ENCODE peak calls at places on chromosome 3, in seven cellular contexts. One of them, this sample, is unnamed.

GRCh38 chr3:33035596-33035995 is 61.4 kb downstream of the GLB1 start:
- DNase-seq in endothelial cell of umbilical vein: peak; percentile 6
- DNase-seq in stomach: no peak
- DNase-seq in spleen: no peak
- DNase-seq in right lobe of liver: no peak
- DNase-seq in gastrocnemius medialis: no peak
- DNase-seq in ovary: no peak
- DNase-seq in this sample: no peak

GRCh38 chr3:163476179-163476578 is 1602.1 kb downstream of the SI start:
- DNase-seq in endothelial cell of umbilical vein: no peak
- DNase-seq in stomach: no peak
- DNase-seq in spleen: no peak
- DNase-seq in right lobe of liver: no peak
- DNase-seq in gastrocnemius medialis: no peak
- DNase-seq in ovary: no peak
- DNase-seq in this sample: no peak

GRCh38 chr3:129461022-129461421 is 21.0 kb downstream of the IFT122 start:
- DNase-seq in endothelial cell of umbilical vein: no peak
- DNase-seq in stomach: no peak
- DNase-seq in spleen: no peak
- DNase-seq in right lobe of liver: no peak
- DNase-seq in gastrocnemius medialis: no peak
- DNase-seq in ovary: no peak
- DNase-seq in this sample: no peak

GRCh38 chr3:59422312-59422711 is 372.5 kb upstream of the CFAP20DC start:
- DNase-seq in endothelial cell of umbilical vein: no peak
- DNase-seq in stomach: no peak
- DNase-seq in spleen: no peak
- DNase-seq in right lobe of liver: no peak
- DNase-seq in gastrocnemius medialis: no peak
- DNase-seq in ovary: no peak
- DNase-seq in this sample: no peak

GRCh38 chr3:73148653-73149052 is 87.2 kb downstream of the EBLN2 start:
- DNase-seq in endothelial cell of umbilical vein: no peak
- DNase-seq in stomach: no peak
- DNase-seq in spleen: no peak
- DNase-seq in right lobe of liver: no peak
- DNase-seq in gastrocnemius medialis: no peak
- DNase-seq in ovary: peak; percentile 23
- DNase-seq in this sample: no peak

GRCh38 chr3:157423337-157423736 is 13.3 kb upstream of the PTX3 start:
- DNase-seq in endothelial cell of umbilical vein: no peak
- DNase-seq in stomach: no peak
- DNase-seq in spleen: no peak
- DNase-seq in right lobe of liver: no peak
- DNase-seq in gastrocnemius medialis: no peak
- DNase-seq in ovary: no peak
- DNase-seq in this sample: no peak

GRCh38 chr3:158713094-158713499 is 19.2 kb downstream of the RARRES1 start:
- DNase-seq in endothelial cell of umbilical vein: peak; percentile 99
- DNase-seq in stomach: peak; percentile 78
- DNase-seq in spleen: no peak
- DNase-seq in right lobe of liver: no peak
- DNase-seq in gastrocnemius medialis: peak; percentile 32
- DNase-seq in ovary: peak; percentile 43
- DNase-seq in this sample: no peak

GRCh38 chr3:105821433-105821832 is 47.4 kb downstream of the CBLB start:
- DNase-seq in endothelial cell of umbilical vein: no peak
- DNase-seq in stomach: peak; percentile 38
- DNase-seq in spleen: no peak
- DNase-seq in right lobe of liver: peak; percentile 46
- DNase-seq in gastrocnemius medialis: no peak
- DNase-seq in ovary: no peak
- DNase-seq in this sample: no peak

GRCh38 chr3:107561980-107562379 is 39.2 kb downstream of the BBX start:
- DNase-seq in endothelial cell of umbilical vein: no peak
- DNase-seq in stomach: no peak
- DNase-seq in spleen: no peak
- DNase-seq in right lobe of liver: no peak
- DNase-seq in gastrocnemius medialis: no peak
- DNase-seq in ovary: no peak
- DNase-seq in this sample: no peak

GRCh38 chr3:111547645-111548044 is 5.6 kb downstream of the CD96 start:
- DNase-seq in endothelial cell of umbilical vein: no peak
- DNase-seq in stomach: no peak
- DNase-seq in spleen: no peak
- DNase-seq in right lobe of liver: no peak
- DNase-seq in gastrocnemius medialis: no peak
- DNase-seq in ovary: no peak
- DNase-seq in this sample: no peak

GRCh38 chr3:176650478-176650877 is 546.8 kb downstream of the TBL1XR1 start:
- DNase-seq in endothelial cell of umbilical vein: no peak
- DNase-seq in stomach: no peak
- DNase-seq in spleen: no peak
- DNase-seq in right lobe of liver: no peak
- DNase-seq in gastrocnemius medialis: no peak
- DNase-seq in ovary: no peak
- DNase-seq in this sample: no peak

GRCh38 chr3:187274977-187275338 is 16.6 kb downstream of the MASP1 start:
- DNase-seq in endothelial cell of umbilical vein: no peak
- DNase-seq in stomach: no peak
- DNase-seq in spleen: no peak
- DNase-seq in right lobe of liver: no peak
- DNase-seq in gastrocnemius medialis: no peak
- DNase-seq in ovary: no peak
- DNase-seq in this sample: peak; percentile 71

GRCh38 chr3:65432388-65433003 is 606.2 kb downstream of the MAGI1 start:
- DNase-seq in endothelial cell of umbilical vein: no peak
- DNase-seq in stomach: no peak
- DNase-seq in spleen: no peak
- DNase-seq in right lobe of liver: no peak
- DNase-seq in gastrocnemius medialis: no peak
- DNase-seq in ovary: no peak
- DNase-seq in this sample: no peak

GRCh38 chr3:188090626-188091309 is 63.2 kb upstream of the LPP start:
- DNase-seq in endothelial cell of umbilical vein: no peak
- DNase-seq in stomach: no peak
- DNase-seq in spleen: no peak
- DNase-seq in right lobe of liver: no peak
- DNase-seq in gastrocnemius medialis: no peak
- DNase-seq in ovary: no peak
- DNase-seq in this sample: no peak

GRCh38 chr3:183349421-183350157 is 78.8 kb downstream of the MCF2L2 start:
- DNase-seq in endothelial cell of umbilical vein: peak; percentile 14
- DNase-seq in stomach: no peak
- DNase-seq in spleen: no peak
- DNase-seq in right lobe of liver: no peak
- DNase-seq in gastrocnemius medialis: no peak
- DNase-seq in ovary: no peak
- DNase-seq in this sample: no peak

GRCh38 chr3:30227571-30228301 is 378.7 kb upstream of the TGFBR2 start:
- DNase-seq in endothelial cell of umbilical vein: peak; percentile 90
- DNase-seq in stomach: no peak
- DNase-seq in spleen: no peak
- DNase-seq in right lobe of liver: no peak
- DNase-seq in gastrocnemius medialis: no peak
- DNase-seq in ovary: no peak
- DNase-seq in this sample: no peak

GRCh38 chr3:34213481-34213880 is 415.1 kb downstream of the PDCD6IP start:
- DNase-seq in endothelial cell of umbilical vein: peak; percentile 11
- DNase-seq in stomach: peak; percentile 77
- DNase-seq in spleen: no peak
- DNase-seq in right lobe of liver: no peak
- DNase-seq in gastrocnemius medialis: no peak
- DNase-seq in ovary: no peak
- DNase-seq in this sample: no peak

GRCh38 chr3:69740103-69741021 is 1.1 kb downstream of the MITF start:
- DNase-seq in endothelial cell of umbilical vein: no peak
- DNase-seq in stomach: peak; percentile 68
- DNase-seq in spleen: no peak
- DNase-seq in right lobe of liver: peak; percentile 61
- DNase-seq in gastrocnemius medialis: peak; percentile 47
- DNase-seq in ovary: peak; percentile 56
- DNase-seq in this sample: peak; percentile 28

GRCh38 chr3:11385329-11385728 is 113.1 kb downstream of the ATG7 start:
- DNase-seq in endothelial cell of umbilical vein: peak; percentile 28
- DNase-seq in stomach: no peak
- DNase-seq in spleen: no peak
- DNase-seq in right lobe of liver: no peak
- DNase-seq in gastrocnemius medialis: no peak
- DNase-seq in ovary: no peak
- DNase-seq in this sample: no peak

DNA sequence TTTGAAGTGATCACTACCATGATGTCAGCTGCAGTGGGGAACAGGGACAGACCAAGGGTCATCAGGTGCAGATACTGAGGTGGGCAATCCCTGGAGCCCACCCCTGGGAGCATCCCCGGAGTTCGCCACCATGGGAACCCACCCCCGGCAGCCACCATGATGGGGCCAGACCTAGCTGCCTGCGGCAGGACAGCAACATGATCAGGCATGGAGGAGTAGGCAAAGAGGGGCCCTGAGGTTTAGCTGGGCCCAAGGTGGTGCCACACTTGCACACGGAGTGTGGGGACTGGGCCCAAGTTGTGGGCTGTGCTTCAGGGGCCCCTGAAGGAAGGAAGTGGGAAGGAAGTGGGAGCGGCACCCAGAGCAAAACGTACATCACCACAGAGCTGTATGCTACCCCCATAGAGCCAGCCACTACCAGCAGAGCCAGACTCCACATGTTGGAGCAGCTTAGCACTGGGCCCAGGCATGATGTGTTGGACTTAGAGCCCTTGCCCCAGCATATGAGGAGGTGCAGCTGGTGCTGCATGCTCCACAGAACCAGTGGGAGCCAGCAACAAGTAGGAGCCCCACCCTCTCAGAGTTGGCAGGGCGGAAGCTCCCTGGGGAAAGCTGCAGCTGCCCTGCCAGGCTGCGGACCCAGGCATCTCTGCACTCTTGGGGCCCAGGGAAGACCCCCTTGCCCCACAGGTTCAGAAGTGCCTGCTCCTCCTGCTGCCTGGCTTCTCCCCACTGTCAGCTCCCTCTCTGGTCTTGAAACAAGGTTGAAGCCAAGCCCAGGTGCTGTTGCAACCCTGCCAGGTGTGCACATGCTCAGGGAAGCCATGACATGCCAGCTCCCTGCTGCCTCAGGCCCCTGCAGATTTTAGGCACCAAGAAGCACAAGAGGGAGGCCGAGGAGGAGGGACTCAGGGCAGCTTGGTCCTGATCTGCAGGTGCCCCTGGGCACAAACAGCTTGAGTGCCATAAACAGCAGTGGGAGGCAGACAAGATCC is 515.3 kb downstream of the ZBBX start:
- DNase-seq in endothelial cell of umbilical vein: no peak
- DNase-seq in stomach: no peak
- DNase-seq in spleen: peak; percentile 47
- DNase-seq in right lobe of liver: no peak
- DNase-seq in gastrocnemius medialis: no peak
- DNase-seq in ovary: no peak
- DNase-seq in this sample: no peak
- H3K4me1 ChIP-seq in endothelial cell of umbilical vein: no peaks in the 10 kb centered on the region
- H3K4me1 ChIP-seq in stomach: no peaks in the 10 kb centered on the region
- H3K4me1 ChIP-seq in spleen: no peaks in the 10 kb centered on the region
- H3K4me1 ChIP-seq in right lobe of liver: no peaks in the 10 kb centered on the region
- H3K4me1 ChIP-seq in gastrocnemius medialis: no peaks in the 10 kb centered on the region
- H3K4me1 ChIP-seq in ovary: no peaks in the 10 kb centered on the region
- H3K4me1 ChIP-seq in this sample: no peaks in the 10 kb centered on the region

GRCh38 chr3:189232790-189233189 is 61.0 kb downstream of the TPRG1 start:
- DNase-seq in endothelial cell of umbilical vein: no peak
- DNase-seq in stomach: no peak
- DNase-seq in spleen: no peak
- DNase-seq in right lobe of liver: no peak
- DNase-seq in gastrocnemius medialis: no peak
- DNase-seq in ovary: no peak
- DNase-seq in this sample: no peak
- TF ChIP-seq POLR2A in endothelial cell of umbilical vein: no peak
- TF ChIP-seq POLR2A in stomach: no peak
- TF ChIP-seq POLR2A in spleen: no peak
- TF ChIP-seq POLR2A in right lobe of liver: no peak
- TF ChIP-seq POLR2A in gastrocnemius medialis: no peak
- TF ChIP-seq POLR2A in ovary: no peak
- TF ChIP-seq POLR2A in this sample: no peak

DNA sequence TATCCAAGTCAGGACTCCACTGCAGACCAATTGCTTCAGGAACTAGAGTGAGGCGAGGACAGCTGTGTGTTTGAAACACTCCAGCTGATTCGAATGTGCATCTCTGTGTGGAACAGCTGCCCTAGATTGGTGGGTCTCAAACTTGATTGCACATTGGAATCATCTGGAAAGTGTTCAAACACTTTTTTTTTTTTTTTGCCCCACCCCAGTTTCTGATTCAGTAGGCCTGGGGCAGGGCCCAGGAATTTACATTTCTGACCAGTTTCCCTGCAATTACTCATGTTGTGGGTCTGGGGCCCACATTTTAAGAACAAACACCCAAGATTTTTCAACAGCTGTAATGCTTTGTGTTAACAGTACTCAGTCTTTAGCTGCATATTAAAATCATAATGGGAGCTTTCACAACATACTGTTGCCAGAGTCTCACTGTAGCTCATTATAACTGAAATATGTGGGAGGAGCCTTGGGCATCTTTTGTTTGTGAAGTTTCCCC is 156.6 kb downstream of the NR1D2 start:
- DNase-seq in endothelial cell of umbilical vein: no peak
- DNase-seq in stomach: no peak
- DNase-seq in spleen: no peak
- DNase-seq in right lobe of liver: no peak
- DNase-seq in gastrocnemius medialis: no peak
- DNase-seq in ovary: no peak
- DNase-seq in this sample: no peak
- H3K4me1 ChIP-seq in endothelial cell of umbilical vein: no peaks in the 10 kb centered on the region
- H3K4me1 ChIP-seq in stomach: no peaks in the 10 kb centered on the region
- H3K4me1 ChIP-seq in spleen: no peaks in the 10 kb centered on the region
- H3K4me1 ChIP-seq in right lobe of liver: no peaks in the 10 kb centered on the region
- H3K4me1 ChIP-seq in gastrocnemius medialis: no peaks in the 10 kb centered on the region
- H3K4me1 ChIP-seq in ovary: no peaks in the 10 kb centered on the region
- H3K4me1 ChIP-seq in this sample: no peaks in the 10 kb centered on the region

GRCh38 chr3:9876991-9877390 is 3.1 kb downstream of the CIDEC start:
- DNase-seq in endothelial cell of umbilical vein: no peak
- DNase-seq in stomach: no peak
- DNase-seq in spleen: peak; percentile 71
- DNase-seq in right lobe of liver: no peak
- DNase-seq in gastrocnemius medialis: no peak
- DNase-seq in ovary: no peak
- DNase-seq in this sample: no peak

GRCh38 chr3:9875448-9875847 is 4.6 kb downstream of the CIDEC start:
- DNase-seq in endothelial cell of umbilical vein: no peak
- DNase-seq in stomach: no peak
- DNase-seq in spleen: no peak
- DNase-seq in right lobe of liver: no peak
- DNase-seq in gastrocnemius medialis: no peak
- DNase-seq in ovary: no peak
- DNase-seq in this sample: no peak

GRCh38 chr3:9881440-9881839 is 1.4 kb upstream of the CIDEC start:
- DNase-seq in endothelial cell of umbilical vein: no peak
- DNase-seq in stomach: no peak
- DNase-seq in spleen: no peak
- DNase-seq in right lobe of liver: no peak
- DNase-seq in gastrocnemius medialis: no peak
- DNase-seq in ovary: no peak
- DNase-seq in this sample: no peak

GRCh38 chr3:9879830-9880549 is at the start of gene CIDEC:
- DNase-seq in endothelial cell of umbilical vein: no peak
- DNase-seq in stomach: no peak
- DNase-seq in spleen: peak; percentile 13
- DNase-seq in right lobe of liver: no peak
- DNase-seq in gastrocnemius medialis: no peak
- DNase-seq in ovary: no peak
- DNase-seq in this sample: no peak

GRCh38 chr3:9878700-9879099 is 1.4 kb downstream of the CIDEC start:
- DNase-seq in endothelial cell of umbilical vein: no peak
- DNase-seq in stomach: peak; percentile 59
- DNase-seq in spleen: no peak
- DNase-seq in right lobe of liver: no peak
- DNase-seq in gastrocnemius medialis: peak; percentile 51
- DNase-seq in ovary: no peak
- DNase-seq in this sample: no peak
- TF ChIP-seq POLR2A in endothelial cell of umbilical vein: no peak
- TF ChIP-seq POLR2A in stomach: no peak
- TF ChIP-seq POLR2A in spleen: no peak
- TF ChIP-seq POLR2A in right lobe of liver: peak; percentile 69
- TF ChIP-seq POLR2A in gastrocnemius medialis: no peak
- TF ChIP-seq POLR2A in ovary: no peak
- TF ChIP-seq POLR2A in this sample: no peak

This sample was measured in breast epithelium.